ENCODE peak calls at places on chromosomes 1 and 21, in six cellular contexts. B, F, Y, G, H and P are unnamed samples.

GRCh38 chr21:42523941-42524340 is 10.3 kb downstream of the SLC37A1 start:
- DNase-seq in F (no peak), B (no peak), H (no peak), G (no peak), Y (no peak), P (no peak)

GRCh38 chr1:60281360-60281932 is 207.9 kb upstream of the C1orf87 start:
- DNase-seq in G (no peak), Y (peak), B (no peak), F (peak), H (peak), P (peak)

GRCh38 chr1:226814751-226815496 is 55.5 kb upstream of the PSEN2 start:
- DNase-seq in B (no peak), H (peak), F (peak), G (no peak), Y (peak), P (no peak)

GRCh38 chr1:87685366-87686136 is 356.9 kb downstream of the LMO4 start:
- DNase-seq in H (no peak), Y (no peak), B (no peak), G (no peak), F (no peak), P (no peak)

GRCh38 chr21:45560106-45561021 is 18.1 kb upstream of the SLC19A1 start:
- DNase-seq in H (no peak), B (peak), F (no peak), Y (no peak), G (no peak), P (no peak)

GRCh38 chr21:41681336-41681801 is 85.5 kb downstream of the RIPK4 start:
- DNase-seq in H (peak), B (no peak), G (no peak), F (no peak), Y (no peak), P (no peak)

GRCh38 chr1:91831132-91831930 is 54.6 kb downstream of the TGFBR3 start:
- DNase-seq in Y (no peak), F (peak), H (no peak), G (no peak), B (no peak), P (no peak)

GRCh38 chr1:103250441-103250861 is 142.1 kb upstream of the COL11A1 start:
- DNase-seq in G (no peak), B (no peak), H (no peak), Y (no peak), F (peak), P (no peak)

GRCh38 chr21:31630062-31630711 is 29.3 kb upstream of the SOD1 start:
- DNase-seq in Y (no peak), G (no peak), F (peak), H (peak), B (no peak), P (no peak)

GRCh38 chr1:204928671-204929486 is 58.2 kb downstream of the NFASC start:
- DNase-seq in Y (no peak), H (no peak), F (no peak), B (no peak), G (no peak), P (no peak)